ENCODE peak calls at places on chromosome X, in nine cellular contexts. D, Y, G, S, K, A, N, E and Q are unnamed samples.

GRCh38 chrX:111857534-111857933 is 18.4 kb upstream of the TRPC5OS start:
- DNase-seq in D (no peak), Y (no peak), G (no peak), S (no peak), K (no peak), A (no peak), N (no peak), E (no peak), Q (no peak)

GRCh38 chrX:115650916-115651315 is 89.9 kb downstream of the PLS3 start:
- DNase-seq in D (peak; percentile 38), Y (peak; percentile 63), G (peak; percentile 59), S (peak; percentile 6), K (peak; percentile 17), A (peak; percentile 24), N (peak; percentile 17), E (peak; percentile 21), Q (no peak)

GRCh38 chrX:15789979-15790765 is at the start of gene ZRSR2:
- DNase-seq in D (peak; percentile 85), Y (peak; percentile 71), G (peak; percentile 75), S (peak; percentile 79), K (peak; percentile 77), A (peak; percentile 55), N (peak; percentile 66), E (peak; percentile 75), Q (peak; percentile 81)

GRCh38 chrX:114251575-114251974 is 332.3 kb upstream of the HTR2C start:
- DNase-seq in D (no peak), Y (no peak), G (no peak), S (no peak), K (no peak), A (no peak), N (no peak), E (no peak), Q (no peak)

GRCh38 chrX:109995155-109995554 is 7.8 kb upstream of the TMEM164 start:
- DNase-seq in D (no peak), Y (no peak), G (no peak), S (no peak), K (no peak), A (no peak), N (no peak), E (no peak), Q (no peak)

GRCh38 chrX:38805294-38806053 is 4.2 kb downstream of the MID1IP1 start:
- DNase-seq in D (no peak), Y (peak; percentile 83), G (peak; percentile 84), S (peak; percentile 40), K (peak; percentile 15), A (peak; percentile 85), N (peak; percentile 56), E (peak; percentile 21), Q (no peak)

GRCh38 chrX:21798677-21799219 is 40.7 kb upstream of the MBTPS2 start:
- DNase-seq in D (peak; percentile 73), Y (peak; percentile 45), G (peak; percentile 87), S (no peak), K (no peak), A (peak; percentile 14), N (no peak), E (peak; percentile 9), Q (no peak)

GRCh38 chrX:111886678-111887077 is 10.7 kb downstream of the TRPC5OS start:
- DNase-seq in D (no peak), Y (no peak), G (no peak), S (no peak), K (no peak), A (no peak), N (no peak), E (no peak), Q (no peak)

GRCh38 chrX:65948103-65948502 is 91.8 kb downstream of the VSIG4 start:
- DNase-seq in D (no peak), Y (no peak), G (no peak), S (no peak), K (no peak), A (no peak), N (no peak), E (no peak), Q (no peak)

GRCh38 chrX:76439188-76439587 is 11.7 kb downstream of the MAGEE1 start:
- DNase-seq in D (no peak), Y (no peak), G (no peak), S (no peak), K (no peak), A (no peak), N (no peak), E (no peak), Q (no peak)